ENCODE peak calls at places on chromosomes 16 and 17, in five cellular contexts. G is suprapubic skin, M is body of pancreas, S is adrenal gland, D is Peyer's patch. L is an unnamed sample.
A peak's percentile ranks its signal among the peaks of the same experiment; 100 is the strongest.

GRCh38 chr17:48148029-48148759 is 40.6 kb downstream of the SNX11 start:
- DNase-seq in S (no peak), D (no peak), M (no peak), G (no peak), L (no peak)

GRCh38 chr17:35799942-35800341 is 4.5 kb upstream of the MMP28 start:
- DNase-seq in G (no peak), S (peak; percentile 91), D (no peak), M (peak; percentile 72), L (no peak)

GRCh38 chr17:9234404-9234945 is 213.2 kb downstream of the NTN1 start:
- DNase-seq in D (no peak), S (no peak), M (no peak), G (no peak), L (no peak)

GRCh38 chr17:77442976-77443742 is 302.4 kb downstream of the SEC14L1 start:
- DNase-seq in G (no peak), D (no peak), S (no peak), M (no peak), L (no peak)

GRCh38 chr17:78414178-78415162 is 36.0 kb downstream of the PGS1 start:
- DNase-seq in S (no peak), G (no peak), D (peak; percentile 34), M (no peak), L (no peak)

GRCh38 chr17:2948721-2949468 is 114.5 kb downstream of the OR1D5 start:
- DNase-seq in G (no peak), D (no peak), M (no peak), S (no peak), L (no peak)

GRCh38 chr17:38925263-38925995 is at the start of gene LASP1NB:
- DNase-seq in G (no peak), D (peak; percentile 41), M (no peak), S (peak; percentile 85), L (peak; percentile 55)

GRCh38 chr16:58418601-58419000 is 26.3 kb downstream of the GINS3 start:
- DNase-seq in S (peak; percentile 84), G (no peak), M (no peak), D (no peak), L (no peak)

GRCh38 chr16:27779719-27780161 is 229.8 kb downstream of the KATNIP start:
- DNase-seq in S (peak; percentile 60), M (peak; percentile 16), G (no peak), D (no peak), L (no peak)

GRCh38 chr16:67000384-67001158 is 12.2 kb downstream of the CES4A start:
- DNase-seq in G (no peak), S (peak; percentile 88), M (peak; percentile 91), D (peak; percentile 66), L (no peak)

GRCh38 chr16:78390828-78391227 is 291.4 kb downstream of the WWOX start:
- DNase-seq in S (no peak), G (no peak), D (no peak), M (no peak), L (no peak)

GRCh38 chr17:42388381-42389134 is at the start of gene STAT3:
- DNase-seq in D (peak; percentile 100), G (peak; percentile 100), M (peak; percentile 100), S (peak; percentile 100), L (peak; percentile 100)

GRCh38 chr17:42387221-42387657 is 1.0 kb downstream of the STAT3 start:
- DNase-seq in G (peak; percentile 35), D (no peak), S (no peak), M (peak; percentile 54), L (no peak)

GRCh38 chr17:42389135-42389417 is 834 bp upstream of the STAT3 start:
- DNase-seq in M (no peak), G (no peak), D (no peak), S (no peak), L (no peak)

GRCh38 chr17:42386784-42387183 is 1.5 kb downstream of the STAT3 start:
- DNase-seq in D (no peak), G (no peak), S (no peak), M (no peak), L (no peak)

GRCh38 chr17:42387663-42388380 is 420 bp downstream of the STAT3 start:
- DNase-seq in D (peak; percentile 28), S (no peak), M (peak; percentile 76), G (peak; percentile 82), L (no peak)
- TF ChIP-seq POLR2A in D (peak; percentile 29), S (peak; percentile 18), M (no peak), G (peak; percentile 15), L (peak; percentile 50)

GRCh38 chr17:11991461-11991860 is 5.8 kb downstream of the ZNF18 start:
- DNase-seq in S (no peak), G (no peak), D (no peak), M (no peak), L (no peak)

GRCh38 chr17:11997147-11997971 is at the start of gene ZNF18:
- DNase-seq in M (peak; percentile 98), D (peak; percentile 95), G (peak; percentile 98), S (peak; percentile 98), L (peak; percentile 99)

GRCh38 chr17:11997972-11998233 is 628 bp upstream of the ZNF18 start:
- DNase-seq in S (no peak), M (peak; percentile 2), D (no peak), G (no peak), L (no peak)

GRCh38 chr17:11999715-12000114 is 2.4 kb upstream of the ZNF18 start:
- DNase-seq in S (no peak), G (no peak), M (no peak), D (no peak), L (no peak)

DNA sequence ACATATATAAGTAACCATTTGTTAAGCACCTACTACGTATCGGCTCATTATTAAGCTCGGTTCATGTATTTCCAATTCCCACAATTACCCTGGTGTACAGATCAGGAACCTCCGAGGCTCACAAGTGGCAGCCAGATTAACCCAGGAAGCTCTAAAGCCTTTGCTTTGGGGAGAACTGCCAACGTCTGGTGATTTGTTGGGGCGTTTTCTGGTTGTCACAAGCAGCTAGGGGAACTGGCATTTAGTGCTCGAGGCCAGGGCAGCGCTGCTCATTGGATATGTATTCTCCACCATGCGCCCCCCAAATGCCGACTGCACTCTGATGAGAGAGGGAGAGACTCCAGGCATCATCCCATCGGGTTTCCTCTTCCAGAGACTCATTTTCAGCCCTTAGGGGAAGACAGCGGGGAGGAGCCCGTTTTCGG is 541 bp downstream of the ZNF18 start:
- DNase-seq in S (peak; percentile 79), M (peak; percentile 57), G (peak; percentile 81), D (peak; percentile 65), L (peak; percentile 92)
- TF ChIP-seq CTCF in S (peak; percentile 43), M (peak; percentile 38), G (peak; percentile 4), D (peak; percentile 38), L (no peak)

GRCh38 chr16:26688699-26689098 is 378.0 kb upstream of the C16orf82 start:
- DNase-seq in M (no peak), D (no peak), G (no peak), S (no peak), L (no peak)

DNA sequence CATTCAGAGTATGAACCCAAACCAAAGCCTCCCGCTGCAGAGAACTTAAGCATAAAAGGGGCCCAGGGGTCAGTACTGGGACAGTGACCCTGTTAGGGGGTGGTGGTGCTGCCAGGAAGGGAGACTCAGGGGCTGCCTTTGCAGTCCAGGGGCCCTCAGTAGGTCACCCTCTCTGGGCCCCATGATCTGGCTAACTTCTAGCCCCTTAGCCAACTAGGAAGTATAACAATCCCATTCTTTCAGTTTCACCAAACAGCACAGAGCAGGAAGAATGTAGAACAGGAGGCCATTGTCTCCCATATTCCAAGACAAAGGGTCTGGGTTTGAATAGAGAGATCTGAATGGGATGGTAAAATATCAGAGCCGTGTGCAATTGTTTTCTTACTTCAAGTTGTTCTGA is 378.6 kb upstream of the C16orf82 start:
- DNase-seq in S (no peak), G (no peak), M (no peak), D (no peak), L (no peak)
- H3K27me3 ChIP-seq in S (no peaks in the 10 kb centered on the region), G (no peaks in the 10 kb centered on the region), M (no peaks in the 10 kb centered on the region), D (no peaks in the 10 kb centered on the region), L (no peaks in the 10 kb centered on the region)

GRCh38 chr17:58667934-58668597 is 23.8 kb downstream of the TEX14 start:
- DNase-seq in S (no peak), D (no peak), G (no peak), M (no peak), L (no peak)
- TF ChIP-seq POLR2A in S (no peak), D (no peak), G (no peak), M (no peak), L (no peak)

GRCh38 chr16:3027983-3028715 is 4.3 kb downstream of the THOC6 start:
- DNase-seq in G (no peak), S (peak; percentile 92), D (peak; percentile 90), M (peak; percentile 92), L (no peak)
- TF ChIP-seq CTCF in G (peak; percentile 97), S (peak; percentile 53), D (peak; percentile 81), M (peak; percentile 74), L (peak; percentile 81)

DNA sequence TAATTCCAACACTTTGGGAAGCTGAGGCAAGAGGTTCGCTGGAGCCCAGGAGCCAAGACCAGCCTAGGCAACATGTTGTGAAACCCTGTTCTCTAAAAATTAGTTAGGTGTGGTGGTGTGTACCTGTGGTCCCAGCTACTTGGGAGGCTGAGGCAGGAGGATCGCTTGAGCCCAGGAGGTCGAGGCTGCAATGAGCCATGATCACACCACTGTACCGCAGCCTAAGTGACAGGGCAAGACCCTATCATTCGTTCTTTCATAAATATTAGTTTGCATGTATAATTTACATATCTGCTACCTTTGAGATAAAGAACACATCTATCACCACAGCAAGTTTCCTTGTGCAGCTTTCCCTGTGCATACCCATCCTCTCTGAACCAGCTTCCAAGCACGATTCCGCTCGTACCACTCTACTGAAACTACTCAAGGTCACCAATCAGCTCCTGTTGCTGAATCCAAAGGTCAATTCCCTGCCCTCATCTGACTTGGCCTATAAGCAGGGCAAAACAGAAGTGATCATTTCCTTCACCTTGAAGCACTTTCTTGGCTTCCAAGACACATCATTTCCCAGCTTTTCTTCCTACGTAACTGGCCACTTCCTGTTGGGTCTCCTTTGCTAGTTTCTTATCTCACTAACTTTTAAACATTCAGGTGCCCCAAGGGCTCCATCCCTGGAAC is 49.1 kb downstream of the GRB2 start:
- DNase-seq in G (no peak), M (no peak), S (no peak), D (no peak), L (no peak)
- H3K27me3 ChIP-seq in G (no peaks in the 10 kb centered on the region), M (no peaks in the 10 kb centered on the region), S (no peaks in the 10 kb centered on the region), D (no peaks in the 10 kb centered on the region), L (no peaks in the 10 kb centered on the region)

DNA sequence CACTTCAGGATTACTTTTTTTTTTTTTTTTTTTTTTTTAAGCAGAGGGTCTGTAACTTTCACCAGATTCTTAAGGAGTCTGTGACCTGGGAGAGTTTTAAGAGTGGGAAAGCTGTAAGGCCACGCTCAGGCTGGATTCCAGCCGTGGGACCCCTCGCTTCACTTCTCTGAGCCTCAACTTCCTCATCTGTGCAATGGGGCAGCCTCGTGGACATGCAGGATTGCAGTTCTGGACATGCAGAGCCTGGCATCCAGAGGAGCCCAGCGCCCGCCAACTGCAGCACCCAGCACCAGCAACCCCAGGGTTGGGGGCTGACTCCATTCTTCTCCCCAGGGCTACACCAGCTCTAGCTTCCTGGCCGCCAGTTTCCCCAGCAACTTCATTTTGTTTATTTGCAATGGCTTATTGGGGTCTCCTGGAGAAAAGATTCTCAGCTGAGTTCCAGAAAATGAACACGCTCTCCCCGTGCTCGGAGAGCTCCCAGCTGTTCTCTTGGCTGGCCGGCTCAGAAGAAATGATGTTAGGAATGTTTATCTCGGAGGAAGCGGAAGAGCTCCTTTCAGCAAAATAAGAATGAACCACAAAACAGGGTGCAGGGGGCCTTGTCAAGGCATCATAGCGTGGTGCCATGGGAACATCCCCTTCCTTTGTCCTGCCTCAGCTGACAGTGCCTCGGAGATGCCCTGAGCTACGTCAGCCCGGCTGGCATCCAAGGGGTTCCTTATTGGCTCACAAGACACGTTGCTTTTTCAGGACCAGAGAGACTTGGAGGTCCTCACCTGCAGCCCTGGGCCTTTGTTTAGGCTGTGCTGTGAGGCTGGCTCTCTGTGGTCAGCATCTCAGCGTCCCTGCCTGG is 22.9 kb upstream of the ZCCHC14 start:
- DNase-seq in S (no peak), M (no peak), D (no peak), G (no peak), L (no peak)
- TF ChIP-seq POLR2A in S (no peak), M (no peak), D (no peak), G (no peak), L (no peak)

GRCh38 chr17:56599566-56599965 is 6.1 kb downstream of the NOG start:
- DNase-seq in D (no peak), S (no peak), M (no peak), G (no peak), L (no peak)
- TF ChIP-seq CTCF in D (no peak), S (no peak), M (no peak), G (no peak), L (no peak)